ENCODE peak calls at places on chromosome 18, in four cellular contexts. H is K562, I is HepG2, Q is GM12878. X is an unnamed sample.

GRCh38 chr18:2655954-2656236 is 369 bp downstream of the SMCHD1 start:
- DNase-seq in H (peak), I (no peak), Q (no peak), X (no peak)

GRCh38 chr18:34222396-34223163 is 2.1 kb downstream of the NOL4 start:
- DNase-seq in H (no peak), I (no peak), Q (no peak), X (peak)

GRCh38 chr18:25321869-25322268 is 30.1 kb downstream of the ZNF521 start:
- DNase-seq in H (no peak), I (no peak), Q (no peak), X (no peak)

GRCh38 chr18:49225160-49225559 is 235.3 kb downstream of the DYM start:
- DNase-seq in H (no peak), I (no peak), Q (no peak), X (no peak)

GRCh38 chr18:44840053-44840826 is 159.6 kb downstream of the SETBP1 start:
- DNase-seq in H (no peak), I (no peak), Q (no peak), X (no peak)

GRCh38 chr18:68436485-68436884 is 278.4 kb downstream of the TMX3 start:
- DNase-seq in H (no peak), I (no peak), Q (no peak), X (no peak)

GRCh38 chr18:6757966-6758365 is 28.4 kb downstream of the ARHGAP28 start:
- DNase-seq in H (no peak), I (no peak), Q (no peak), X (no peak)

GRCh38 chr18:54906636-54907180 is 52.6 kb downstream of the CCDC68 start:
- DNase-seq in H (no peak), I (no peak), Q (no peak), X (no peak)

GRCh38 chr18:40949138-40949949 is 1005.7 kb upstream of the PIK3C3 start:
- DNase-seq in H (no peak), I (no peak), Q (no peak), X (no peak)

GRCh38 chr18:65706646-65707045 is 44.2 kb upstream of the CDH7 start:
- DNase-seq in H (no peak), I (no peak), Q (no peak), X (no peak)

GRCh38 chr18:51110073-51110797 is 80.2 kb downstream of the SMAD4 start:
- DNase-seq in H (peak), I (peak), Q (no peak), X (peak)

GRCh38 chr18:78519394-78520062 is 460.1 kb upstream of the SALL3 start:
- DNase-seq in H (no peak), I (no peak), Q (no peak), X (no peak)

GRCh38 chr18:24270937-24271380 is 126.7 kb downstream of the OSBPL1A start:
- DNase-seq in H (no peak), I (no peak), Q (no peak), X (peak)

GRCh38 chr18:49024408-49024807 is 73.6 kb upstream of the SMAD7 start:
- DNase-seq in H (no peak), I (no peak), Q (no peak), X (no peak)

GRCh38 chr18:2823966-2824365 is 22.8 kb upstream of the EMILIN2 start:
- DNase-seq in H (no peak), I (no peak), Q (no peak), X (no peak)

GRCh38 chr18:58321986-58322385 is 278.0 kb downstream of the NEDD4L start:
- DNase-seq in H (peak), I (peak), Q (no peak), X (peak)

GRCh38 chr18:44392933-44393332 is 287.8 kb upstream of the SETBP1 start:
- DNase-seq in H (no peak), I (no peak), Q (no peak), X (no peak)

GRCh38 chr18:74459877-74460276 is 2.8 kb upstream of the DIPK1C start:
- DNase-seq in H (peak), I (no peak), Q (no peak), X (peak)

DNA sequence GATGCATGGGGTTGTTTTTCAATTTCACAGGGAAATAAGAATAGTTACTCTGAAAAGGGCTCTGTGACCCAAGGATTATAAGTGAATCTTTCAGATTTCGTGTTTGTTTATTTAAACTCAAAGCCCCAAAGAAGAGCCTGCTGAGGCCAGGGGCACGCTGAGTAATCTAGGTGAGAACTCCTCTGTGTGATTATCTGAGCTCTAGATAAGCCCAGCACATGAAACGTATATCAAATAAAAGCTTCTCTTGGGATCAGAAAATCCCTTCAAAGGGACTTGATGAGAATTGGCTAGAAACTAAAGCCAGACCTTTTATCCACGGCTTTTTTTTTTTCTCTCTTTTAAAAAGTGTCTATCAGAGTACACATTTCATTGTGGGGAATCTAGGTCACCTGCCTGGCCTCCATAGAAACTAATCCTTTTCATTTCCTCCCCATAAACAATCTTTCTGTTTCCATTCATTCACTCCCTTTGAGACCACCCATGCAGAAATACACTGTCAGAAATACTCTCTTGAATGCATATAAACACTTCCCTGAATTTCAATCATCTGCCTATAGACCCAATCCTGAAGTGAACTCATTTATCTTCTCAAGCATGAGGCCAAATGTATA is 137.4 kb downstream of the RIT2 start:
- DNase-seq in H (no peak), I (no peak), Q (no peak), X (no peak)
- TF ChIP-seq TARDBP in H (no peak), I (no peak), Q (no peak), X (no peak)

DNA sequence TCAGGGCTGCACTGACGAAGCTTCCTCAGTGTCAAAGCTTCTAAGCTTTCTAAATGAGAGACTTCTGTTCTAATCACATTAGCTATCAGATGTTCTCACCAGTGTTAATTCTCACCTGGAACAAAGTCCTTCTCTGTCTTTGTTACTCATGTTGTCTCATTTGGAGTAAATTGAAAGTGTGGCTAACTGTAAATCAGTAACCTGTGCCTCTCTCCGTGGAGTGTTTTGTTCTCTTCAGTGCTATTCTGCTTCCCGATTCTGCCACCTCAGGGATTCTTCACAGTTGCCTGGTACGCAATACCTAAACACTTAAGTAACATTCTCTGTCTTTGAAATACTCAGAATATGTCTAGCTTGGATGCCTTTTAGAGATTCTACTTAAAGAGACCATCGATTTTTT is 76.8 kb downstream of the MC4R start:
- DNase-seq in H (no peak), I (no peak), Q (no peak), X (no peak)
- TF ChIP-seq TARDBP in H (no peak), I (no peak), Q (no peak), X (no peak)

GRCh38 chr18:28581503-28582169 is 404.7 kb upstream of the CDH2 start:
- DNase-seq in H (no peak), I (no peak), Q (no peak), X (no peak)
- TF ChIP-seq TARDBP in H (no peak), I (no peak), Q (no peak), X (no peak)

DNA sequence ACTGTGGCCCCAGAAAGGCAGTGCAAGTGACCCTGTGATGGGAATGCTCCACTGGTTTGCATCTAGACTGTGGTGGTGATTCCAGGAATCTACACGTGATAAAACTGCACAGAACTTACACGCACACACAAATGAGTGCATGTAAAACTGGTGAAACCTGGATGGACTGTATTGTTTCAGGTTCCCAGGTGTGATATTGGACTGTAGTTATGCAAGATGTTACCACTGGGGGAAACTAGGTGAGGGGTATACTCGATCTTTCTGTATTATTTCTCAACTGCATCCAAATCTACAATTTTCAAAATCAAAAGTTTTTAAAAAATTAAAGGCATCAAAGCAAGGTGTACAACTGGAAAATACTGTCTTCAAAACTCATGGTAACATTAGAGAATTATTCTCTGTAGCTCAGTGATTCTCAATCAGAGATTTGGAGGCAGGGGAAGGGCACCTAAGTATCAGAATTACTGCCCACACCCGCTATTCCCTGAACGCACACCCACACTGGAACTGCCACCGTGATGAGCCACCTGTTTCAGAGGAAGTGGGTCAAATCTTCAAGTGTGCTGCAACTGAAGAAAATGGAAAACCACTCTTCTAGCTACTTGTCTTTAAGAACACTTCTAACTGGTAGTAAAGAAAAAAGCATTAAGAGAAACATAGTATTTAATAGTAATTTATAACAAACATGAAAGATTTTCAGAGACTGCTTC is 26.7 kb downstream of the PTPN2 start:
- DNase-seq in H (no peak), I (no peak), Q (no peak), X (no peak)
- TF ChIP-seq TARDBP in H (no peak), I (no peak), Q (no peak), X (no peak)

GRCh38 chr18:12841070-12841469 is 43.0 kb downstream of the PTPN2 start:
- DNase-seq in H (no peak), I (no peak), Q (no peak), X (no peak)
- TF ChIP-seq TARDBP in H (no peak), I (no peak), Q (no peak), X (no peak)

DNA sequence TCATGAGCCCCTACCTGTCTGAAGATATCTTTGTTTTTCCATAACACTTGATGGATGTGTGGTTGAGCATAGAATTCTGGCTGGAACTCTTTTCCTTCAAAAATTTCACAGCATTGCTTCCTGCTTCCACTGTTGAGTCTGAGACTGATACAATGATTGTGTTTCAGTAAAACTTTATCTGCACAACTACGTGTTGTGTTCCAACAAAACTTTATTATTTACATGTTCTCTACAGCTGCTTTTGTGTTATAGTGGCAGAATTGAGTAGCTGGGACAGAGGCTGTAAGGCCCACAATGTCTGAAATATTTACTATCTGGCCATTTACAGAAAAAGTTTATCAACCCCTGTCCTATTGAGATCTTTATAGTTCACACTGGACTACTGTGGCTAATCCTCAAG is 275.3 kb downstream of the PHLPP1 start:
- DNase-seq in H (no peak), I (no peak), Q (no peak), X (no peak)
- TF ChIP-seq TARDBP in H (no peak), I (no peak), Q (no peak), X (no peak)

GRCh38 chr18:76805221-76805620 is 17.1 kb upstream of the ZNF236 start:
- DNase-seq in H (no peak), I (peak), Q (no peak), X (no peak)
- TF ChIP-seq TARDBP in H (no peak), I (no peak), Q (no peak), X (no peak)

GRCh38 chr18:79916546-79917350 is 34.7 kb downstream of the SLC66A2 start:
- DNase-seq in H (no peak), I (no peak), Q (no peak), X (no peak)
- TF ChIP-seq TARDBP in H (no peak), I (no peak), Q (no peak), X (no peak)